ENCODE peak calls at places on chromosomes 11 and 22, in seven cellular contexts. E is thoracic aorta, Q is PC-3, Z is fibroblast of mammary gland, H is A549, S is heart left ventricle, L is IMR-90. F is an unnamed sample.

GRCh38 chr11:64877390-64878222 is 815 bp downstream of the EHD1 start:
- DNase-seq in Z (no peak), L (no peak), Q (peak), S (peak), H (no peak), E (no peak), F (no peak)

GRCh38 chr11:112255075-112255739 is 5.5 kb downstream of the PLET1 start:
- DNase-seq in S (no peak), E (no peak), L (peak), Q (peak), Z (peak), H (no peak), F (peak)

GRCh38 chr11:9947231-9947864 is 283.5 kb downstream of the SWAP70 start:
- DNase-seq in E (no peak), H (no peak), S (no peak), Q (no peak), L (no peak), Z (no peak), F (no peak)

GRCh38 chr22:22728382-22728781 is 84.0 kb downstream of the GGTLC2 start:
- DNase-seq in H (no peak), L (no peak), S (no peak), Q (peak), Z (peak), E (no peak), F (no peak)

GRCh38 chr11:130478204-130478701 is 29.8 kb downstream of the ADAMTS15 start:
- DNase-seq in Z (peak), H (peak), Q (peak), S (peak), L (peak), E (peak), F (peak)

GRCh38 chr11:66476841-66477251 is 3.4 kb upstream of the DPP3 start:
- DNase-seq in H (no peak), E (no peak), Z (no peak), L (no peak), Q (no peak), S (no peak), F (no peak)

GRCh38 chr22:22865311-22866072 is 22.1 kb upstream of the IGLL5 start:
- DNase-seq in H (no peak), E (no peak), L (no peak), S (no peak), Z (no peak), Q (no peak), F (no peak)

GRCh38 chr11:45892856-45893255 is 7.4 kb downstream of the MAPK8IP1 start:
- DNase-seq in E (no peak), H (no peak), L (no peak), Z (no peak), Q (no peak), S (no peak), F (no peak)

GRCh38 chr11:92978226-92979111 is 9.0 kb downstream of the MTNR1B start:
- DNase-seq in L (peak), H (no peak), Q (no peak), S (peak), E (no peak), Z (peak), F (no peak)

GRCh38 chr11:106011481-106011880 is 10.6 kb downstream of the MSANTD4 start:
- DNase-seq in Z (peak), S (no peak), L (no peak), E (no peak), H (no peak), Q (no peak), F (no peak)

GRCh38 chr22:33842421-33843094 is 77.7 kb downstream of the LARGE1 start:
- DNase-seq in Q (no peak), H (no peak), E (no peak), Z (no peak), L (no peak), S (no peak), F (no peak)

GRCh38 chr22:30827646-30828045 is 133.0 kb downstream of the OSBP2 start:
- DNase-seq in S (no peak), H (no peak), Z (no peak), L (no peak), E (no peak), Q (no peak), F (no peak)

GRCh38 chr11:76656571-76657081 is 13.9 kb downstream of the LRRC32 start:
- DNase-seq in L (no peak), H (no peak), S (peak), E (no peak), Q (no peak), Z (no peak), F (no peak)

GRCh38 chr11:134412508-134413333 is 679 bp upstream of the B3GAT1 start:
- DNase-seq in Q (no peak), S (no peak), L (no peak), Z (no peak), H (no peak), E (no peak), F (no peak)

GRCh38 chr11:129950319-129951034 is 52.2 kb downstream of the PRDM10 start:
- DNase-seq in S (peak), L (peak), Q (no peak), E (no peak), H (no peak), Z (peak), F (no peak)

GRCh38 chr22:18905540-18906409 is at the start of gene DGCR6:
- DNase-seq in E (no peak), S (peak), Z (no peak), H (no peak), Q (no peak), L (no peak), F (no peak)

GRCh38 chr22:43314611-43315010 is 28.6 kb downstream of the SCUBE1 start:
- DNase-seq in E (no peak), S (no peak), Z (no peak), Q (no peak), L (no peak), H (no peak), F (no peak)

GRCh38 chr11:74870485-74870884 is 78.4 kb downstream of the XRRA1 start:
- DNase-seq in L (peak), S (no peak), H (peak), E (no peak), Q (peak), Z (peak), F (no peak)

GRCh38 chr11:122214567-122214966 is 98.6 kb upstream of the BLID start:
- DNase-seq in H (no peak), L (peak), Q (no peak), Z (no peak), S (no peak), E (no peak), F (no peak)

GRCh38 chr11:2542406-2542805 is 97.6 kb downstream of the KCNQ1 start:
- DNase-seq in H (no peak), L (no peak), Q (no peak), E (no peak), S (no peak), Z (no peak), F (no peak)

GRCh38 chr11:66723693-66724092 is 5.3 kb downstream of the SPTBN2 start:
- DNase-seq in E (no peak), H (no peak), S (no peak), L (no peak), Q (peak), Z (no peak), F (no peak)

GRCh38 chr11:48019230-48019584 is 38.8 kb downstream of the PTPRJ start:
- DNase-seq in S (no peak), E (no peak), L (no peak), H (no peak), Z (no peak), Q (no peak), F (no peak)

GRCh38 chr11:8258289-8258688 is 5.4 kb downstream of the LMO1 start:
- DNase-seq in E (no peak), Z (no peak), L (no peak), H (no peak), Q (no peak), S (peak), F (no peak)

GRCh38 chr11:67483901-67484665 is 1.3 kb downstream of the AIP start:
- DNase-seq in E (no peak), H (no peak), Q (no peak), Z (no peak), L (no peak), S (no peak), F (no peak)

GRCh38 chr11:71120346-71120963 is 131.9 kb downstream of the SHANK2 start:
- DNase-seq in L (no peak), Z (peak), S (no peak), Q (peak), E (no peak), H (peak), F (no peak)
- TF ChIP-seq CTCF in L (peak), Z (peak), S (no peak), Q (peak), E (no peak), H (peak), F (peak)

GRCh38 chr11:118267486-118267885 is 3.4 kb upstream of the MPZL2 start:
- DNase-seq in E (no peak), S (no peak), H (no peak), Z (no peak), L (no peak), Q (no peak), F (no peak)

GRCh38 chr11:118263694-118264567 is at the start of gene MPZL2:
- DNase-seq in Z (no peak), E (no peak), S (peak), Q (peak), L (no peak), H (no peak), F (no peak)

GRCh38 chr11:118263109-118263508 is 988 bp downstream of the MPZL2 start:
- DNase-seq in H (no peak), L (no peak), Q (no peak), S (no peak), Z (no peak), E (no peak), F (no peak)

GRCh38 chr11:118265954-118266353 is 1.9 kb upstream of the MPZL2 start:
- DNase-seq in L (no peak), H (no peak), S (no peak), Q (peak), Z (no peak), E (no peak), F (no peak)

GRCh38 chr11:118264568-118265470 is 722 bp upstream of the MPZL2 start:
- DNase-seq in H (no peak), Z (no peak), E (no peak), Q (no peak), L (no peak), S (no peak), F (no peak)
- H3K4me3 ChIP-seq in H (no peak), Z (no peak), E (peak), Q (peak), L (no peak), S (peak), F (no peak)

DNA sequence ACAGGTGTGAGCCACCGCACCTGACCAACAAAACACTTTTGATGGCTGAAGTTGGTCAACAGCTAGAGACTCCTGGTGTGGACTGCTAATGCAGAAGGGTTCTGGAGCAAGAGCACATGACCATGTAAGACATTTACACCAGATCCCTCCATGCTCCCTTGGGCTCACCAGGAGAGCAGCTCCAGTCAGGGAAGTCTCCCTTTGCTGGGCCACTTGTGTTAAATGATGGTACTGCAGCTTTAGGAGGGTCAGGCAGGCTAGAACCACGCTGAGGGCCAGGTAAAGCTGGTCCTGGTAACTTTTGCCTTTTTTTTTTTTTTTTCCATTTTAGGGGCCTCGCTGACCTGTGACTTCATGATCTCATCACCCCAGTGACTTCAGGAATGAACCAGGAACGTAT is 146.4 kb downstream of the FBXO7 start:
- DNase-seq in L (no peak), Z (no peak), S (no peak), Q (no peak), H (no peak), E (no peak), F (no peak)
- TF ChIP-seq CTCF in L (no peak), Z (no peak), S (no peak), Q (no peak), H (no peak), E (no peak), F (no peak)

GRCh38 chr11:82890002-82890341 is 10.3 kb downstream of the PRCP start:
- DNase-seq in H (no peak), Q (no peak), Z (no peak), S (no peak), E (no peak), L (no peak), F (no peak)
- H3K4me3 ChIP-seq in H (no peak), Q (no peak), Z (no peak), S (no peak), E (no peak), L (no peak), F (no peak)